ENCODE peak calls at places on chromosome 9, in nine cellular contexts. Z, X, B, E, J, Y, Q, C and K are unnamed samples.

GRCh38 chr9:135251331-135251761 is 163.9 kb downstream of the OLFM1 start:
- DNase-seq in Y (no peak), C (no peak), E (no peak), J (no peak), X (no peak), Z (no peak), Q (no peak), B (no peak), K (no peak)

GRCh38 chr9:109295475-109296110 is 25.3 kb downstream of the EPB41L4B start:
- DNase-seq in B (no peak), C (no peak), Q (no peak), Y (no peak), E (no peak), J (no peak), Z (no peak), X (no peak), K (no peak)

GRCh38 chr9:136654820-136655219 is 7.9 kb upstream of the EGFL7 start:
- DNase-seq in Z (no peak), X (no peak), J (no peak), E (no peak), C (no peak), Q (no peak), Y (no peak), B (no peak), K (no peak)

GRCh38 chr9:95570646-95571045 is 53.9 kb upstream of the PTCH1 start:
- DNase-seq in Q (no peak), C (no peak), B (no peak), Y (peak; percentile 34), J (no peak), Z (no peak), E (no peak), X (no peak), K (no peak)

GRCh38 chr9:126521551-126521950 is 92.2 kb upstream of the LMX1B start:
- DNase-seq in J (no peak), X (no peak), Q (no peak), Y (no peak), E (no peak), C (no peak), B (no peak), Z (no peak), K (no peak)

GRCh38 chr9:97594414-97594921 is 38.7 kb downstream of the TSTD2 start:
- DNase-seq in Q (no peak), B (no peak), X (peak; percentile 90), C (no peak), J (no peak), Y (peak; percentile 18), Z (no peak), E (no peak), K (no peak)

GRCh38 chr9:35998333-35998732 is 38.4 kb upstream of the RECK start:
- DNase-seq in E (no peak), Y (no peak), B (no peak), Q (no peak), C (no peak), Z (no peak), X (no peak), J (no peak), K (no peak)

GRCh38 chr9:78856781-78857180 is 559.9 kb downstream of the PSAT1 start:
- DNase-seq in B (no peak), Q (no peak), C (no peak), X (no peak), Y (no peak), E (no peak), J (no peak), Z (no peak), K (no peak)

GRCh38 chr9:129763235-129763917 is 10.5 kb upstream of the PTGES start:
- DNase-seq in J (no peak), C (no peak), Z (no peak), Q (no peak), Y (no peak), B (no peak), E (no peak), X (no peak), K (no peak)

GRCh38 chr9:1100945-1101344 is 50.8 kb downstream of the DMRT2 start:
- DNase-seq in B (peak; percentile 5), X (peak; percentile 9), J (no peak), Q (peak; percentile 8), Z (no peak), E (peak; percentile 67), C (no peak), Y (peak; percentile 84), K (peak; percentile 38)

GRCh38 chr9:6098431-6098830 is 83.0 kb upstream of the RANBP6 start:
- DNase-seq in Y (no peak), X (no peak), E (no peak), C (no peak), B (no peak), Q (no peak), J (no peak), Z (no peak), K (no peak)

GRCh38 chr9:131405858-131406566 is 12.1 kb downstream of the PRRC2B start:
- DNase-seq in J (no peak), E (no peak), C (no peak), Z (peak; percentile 40), Y (no peak), Q (no peak), B (no peak), X (peak; percentile 47), K (no peak)

GRCh38 chr9:133998915-133999580 is 6.9 kb upstream of the VAV2 start:
- DNase-seq in J (no peak), X (no peak), B (no peak), C (no peak), Q (no peak), Y (no peak), Z (no peak), E (no peak), K (no peak)

GRCh38 chr9:81416476-81417298 is 272.7 kb downstream of the TLE1 start:
- DNase-seq in X (peak; percentile 32), C (no peak), Z (no peak), B (no peak), J (no peak), E (peak; percentile 5), Q (no peak), Y (no peak), K (peak; percentile 41)

GRCh38 chr9:37974506-37975173 is 70.7 kb upstream of the SLC25A51 start:
- DNase-seq in Q (no peak), Y (peak; percentile 19), J (no peak), E (no peak), B (no peak), C (no peak), Z (no peak), X (no peak), K (no peak)

GRCh38 chr9:125393426-125393825 is 131.8 kb downstream of the GAPVD1 start:
- DNase-seq in Q (no peak), Y (no peak), C (no peak), Z (no peak), B (no peak), X (no peak), J (no peak), E (no peak), K (no peak)

GRCh38 chr9:135051316-135052038 is 36.0 kb upstream of the OLFM1 start:
- DNase-seq in X (no peak), E (no peak), Q (no peak), B (no peak), C (no peak), Y (no peak), Z (no peak), J (no peak), K (no peak)

GRCh38 chr9:14321517-14322125 is 7.7 kb upstream of the NFIB start:
- DNase-seq in Y (peak; percentile 36), E (no peak), C (no peak), X (peak; percentile 57), Z (no peak), J (no peak), Q (no peak), B (no peak), K (no peak)